ENCODE peak calls at places on chromosomes 12 and 14, in nine cellular contexts. Z is nephron progenitor cell; S is stimulated activated CD8-positive, alpha-beta memory T cell treated with anti-CD3 and anti-CD28 coated beads, Interleukin-12 subunit alpha, Interleukin-12 subunit beta, amount 100 ng/mL, for 1 hour; N is HTR-8/SVneo; F is activated CD4-positive, alpha-beta T cell treated with anti-CD3 and anti-CD28 coated beads, Interleukin-2, amount 10 ng/mL, durations not matched to agents 7 days and 5 days; G is activated T-cell treated with anti-CD3 and anti-CD28 coated beads for 1 hour; K is dermis microvascular lymphatic vessel endothelial cell; H is ELR; W is RPMI8226. C is an unnamed sample.

GRCh38 chr14:103045387-103045869 is 11.9 kb downstream of the CDC42BPB start:
- DNase-seq in W (peak; percentile 64), G (no peak), N (no peak), F (no peak), K (no peak), S (no peak), H (no peak), Z (no peak), C (no peak)

GRCh38 chr12:79858518-79858917 is 76.4 kb downstream of the PPP1R12A start:
- DNase-seq in K (no peak), W (no peak), F (no peak), N (no peak), G (no peak), S (no peak), Z (no peak), H (no peak), C (no peak)

GRCh38 chr12:98238513-98238912 is 276.9 kb upstream of the TMPO start:
- DNase-seq in G (no peak), N (peak; percentile 13), K (no peak), Z (no peak), W (no peak), S (no peak), H (peak; percentile 24), F (no peak), C (no peak)

GRCh38 chr12:5910790-5911548 is 34.1 kb downstream of the ANO2 start:
- DNase-seq in Z (no peak), W (no peak), S (no peak), H (no peak), K (no peak), F (no peak), N (no peak), G (no peak), C (no peak)

GRCh38 chr12:26631846-26632245 is 201.1 kb downstream of the ITPR2 start:
- DNase-seq in W (no peak), N (no peak), H (peak; percentile 30), S (no peak), G (no peak), Z (no peak), F (no peak), K (no peak), C (no peak)

GRCh38 chr14:56342419-56342901 is 224.2 kb downstream of the PELI2 start:
- DNase-seq in F (no peak), W (no peak), N (no peak), S (no peak), K (peak; percentile 52), H (no peak), Z (no peak), G (no peak), C (no peak)

GRCh38 chr14:54566152-54566409 is 847 bp upstream of the SAMD4A start:
- DNase-seq in N (no peak), K (no peak), W (no peak), F (no peak), Z (no peak), S (no peak), G (no peak), H (no peak), C (no peak)

GRCh38 chr14:94392510-94392935 is 4.1 kb upstream of the SERPINA1 start:
- DNase-seq in F (peak; percentile 76), Z (no peak), G (no peak), K (no peak), N (peak; percentile 37), W (no peak), H (peak; percentile 85), S (no peak), C (peak; percentile 66)